ENCODE peak calls at places on chromosomes 1 and 21, in seven cellular contexts. D, N, R, S, X, B and E are unnamed samples.

GRCh38 chr1:12572506-12572905 is 45.5 kb downstream of the DHRS3 start:
- DNase-seq in D (no peak), N (no peak), R (no peak), S (peak), X (peak), B (no peak), E (no peak)

GRCh38 chr1:58896211-58897183 is 112.7 kb upstream of the JUN start:
- DNase-seq in D (no peak), N (peak), R (peak), S (no peak), X (no peak), B (peak), E (peak)

GRCh38 chr1:40768146-40768990 is 15.2 kb upstream of the KCNQ4 start:
- DNase-seq in D (no peak), N (no peak), R (no peak), S (no peak), X (no peak), B (no peak), E (peak)

GRCh38 chr1:211630236-211631081 is 45.0 kb downstream of the NEK2 start:
- DNase-seq in D (no peak), N (peak), R (no peak), S (no peak), X (no peak), B (no peak), E (no peak)

GRCh38 chr1:229230893-229231753 is 39.8 kb upstream of the RAB4A start:
- DNase-seq in D (no peak), N (peak), R (no peak), S (peak), X (peak), B (peak), E (no peak)

GRCh38 chr21:28899744-28900143 is 92.9 kb downstream of the LTN1 start:
- DNase-seq in D (no peak), N (no peak), R (no peak), S (peak), X (peak), B (no peak), E (no peak)

GRCh38 chr1:7218210-7218832 is 433.1 kb downstream of the CAMTA1 start:
- DNase-seq in D (no peak), N (peak), R (no peak), S (peak), X (peak), B (peak), E (no peak)

GRCh38 chr1:218488986-218489385 is 143.8 kb downstream of the TGFB2 start:
- DNase-seq in D (no peak), N (peak), R (no peak), S (peak), X (peak), B (no peak), E (no peak)

GRCh38 chr1:41360074-41361027 is 883 bp upstream of the FOXO6 start:
- DNase-seq in D (no peak), N (peak), R (no peak), S (peak), X (no peak), B (no peak), E (peak)

GRCh38 chr1:32886828-32887414 is 630 bp downstream of the HPCA start:
- DNase-seq in D (no peak), N (no peak), R (no peak), S (no peak), X (no peak), B (no peak), E (no peak)

GRCh38 chr1:36542024-36542961 is 59.6 kb upstream of the CSF3R start:
- DNase-seq in D (no peak), N (no peak), R (no peak), S (no peak), X (no peak), B (no peak), E (no peak)

GRCh38 chr1:115768549-115768948 is at the start of gene CASQ2:
- DNase-seq in D (no peak), N (no peak), R (no peak), S (no peak), X (no peak), B (no peak), E (no peak)

GRCh38 chr1:206012086-206012859 is 9.1 kb upstream of the RAB7B start:
- DNase-seq in D (peak), N (peak), R (peak), S (no peak), X (no peak), B (no peak), E (peak)

GRCh38 chr1:16521288-16521583 is 7.2 kb upstream of the RNU1-1 start:
- DNase-seq in D (no peak), N (peak), R (no peak), S (no peak), X (no peak), B (no peak), E (no peak)

GRCh38 chr1:179002552-179003345 is 22.9 kb upstream of the FAM20B start:
- DNase-seq in D (peak), N (peak), R (peak), S (peak), X (peak), B (peak), E (peak)

GRCh38 chr21:40685121-40685630 is 161.8 kb downstream of the DSCAM start:
- DNase-seq in D (no peak), N (no peak), R (no peak), S (peak), X (no peak), B (no peak), E (no peak)

GRCh38 chr1:8870118-8870517 is 8.4 kb downstream of the ENO1 start:
- DNase-seq in D (no peak), N (no peak), R (no peak), S (no peak), X (peak), B (no peak), E (no peak)

GRCh38 chr1:107105914-107106313 is 34.9 kb upstream of the NTNG1 start:
- DNase-seq in D (no peak), N (no peak), R (no peak), S (no peak), X (no peak), B (no peak), E (no peak)

GRCh38 chr1:222105393-222105737 is 363.5 kb upstream of the DUSP10 start:
- DNase-seq in D (no peak), N (no peak), R (no peak), S (no peak), X (no peak), B (no peak), E (no peak)

GRCh38 chr1:182802006-182802798 is 12.6 kb downstream of the NPL start:
- DNase-seq in D (no peak), N (no peak), R (no peak), S (peak), X (no peak), B (no peak), E (no peak)

GRCh38 chr1:224408294-224408590 is 26.4 kb downstream of the WDR26 start:
- DNase-seq in D (no peak), N (no peak), R (no peak), S (no peak), X (no peak), B (no peak), E (no peak)

GRCh38 chr1:167983797-167984196 is 46.9 kb upstream of the MPC2 start:
- DNase-seq in D (no peak), N (no peak), R (no peak), S (no peak), X (no peak), B (no peak), E (no peak)

GRCh38 chr1:215543191-215543606 is 23.9 kb upstream of the KCTD3 start:
- DNase-seq in D (no peak), N (no peak), R (no peak), S (peak), X (peak), B (no peak), E (no peak)

GRCh38 chr1:237492359-237492758 is 398.4 kb downstream of the ZP4 start:
- DNase-seq in D (no peak), N (peak), R (no peak), S (no peak), X (no peak), B (no peak), E (no peak)

GRCh38 chr1:81505831-81506230 is 294.9 kb upstream of the ADGRL2 start:
- DNase-seq in D (peak), N (no peak), R (no peak), S (no peak), X (no peak), B (no peak), E (no peak)

GRCh38 chr1:12499574-12500245 is 118.3 kb downstream of the DHRS3 start:
- DNase-seq in D (no peak), N (no peak), R (no peak), S (no peak), X (no peak), B (no peak), E (no peak)

GRCh38 chr1:202416641-202417040 is 68.1 kb downstream of the PPP1R12B start:
- DNase-seq in D (no peak), N (no peak), R (no peak), S (no peak), X (peak), B (no peak), E (no peak)

GRCh38 chr1:247647864-247648263 is 31.7 kb downstream of the OR13G1 start:
- DNase-seq in D (no peak), N (peak), R (no peak), S (no peak), X (no peak), B (peak), E (no peak)

GRCh38 chr1:21610989-21611388 is 58.2 kb downstream of the RAP1GAP start:
- DNase-seq in D (no peak), N (no peak), R (no peak), S (no peak), X (no peak), B (no peak), E (no peak)

GRCh38 chr1:81797701-81798100 is 3.0 kb upstream of the ADGRL2 start:
- DNase-seq in D (no peak), N (no peak), R (no peak), S (no peak), X (no peak), B (no peak), E (no peak)

GRCh38 chr1:34842952-34843371 is 16.6 kb downstream of the SMIM12 start:
- DNase-seq in D (no peak), N (no peak), R (no peak), S (no peak), X (no peak), B (no peak), E (no peak)

GRCh38 chr1:43881415-43881814 is 52.2 kb upstream of the ARTN start:
- DNase-seq in D (no peak), N (peak), R (no peak), S (no peak), X (no peak), B (no peak), E (no peak)

GRCh38 chr1:163412216-163412615 is 90.5 kb downstream of the NUF2 start:
- DNase-seq in D (no peak), N (no peak), R (no peak), S (no peak), X (no peak), B (no peak), E (no peak)

GRCh38 chr1:94743866-94744265 is 76.3 kb upstream of the SLC44A3 start:
- DNase-seq in D (no peak), N (no peak), R (no peak), S (no peak), X (peak), B (no peak), E (no peak)

GRCh38 chr1:205301220-205301821 is 20.2 kb downstream of the NUAK2 start:
- DNase-seq in D (peak), N (peak), R (no peak), S (peak), X (peak), B (peak), E (no peak)

GRCh38 chr1:58784758-58785423 is 1.0 kb upstream of the JUN start:
- DNase-seq in D (peak), N (peak), R (peak), S (peak), X (peak), B (peak), E (peak)